ENCODE peak calls at places on chromosomes 16 and 17, in five cellular contexts. J is sigmoid colon; Y is left lobe of liver; Q is CD4-positive, alpha-beta T cell; M is T-cell. O is an unnamed sample.

GRCh38 chr17:76538941-76539340 is 903 bp upstream of the PRCD start:
- DNase-seq in J (no peak), Y (no peak), Q (no peak), M (no peak), O (no peak)

GRCh38 chr17:13428611-13429042 is 173.1 kb downstream of the HS3ST3A1 start:
- DNase-seq in J (no peak), Y (no peak), Q (no peak), M (no peak), O (no peak)

GRCh38 chr16:75385507-75386152 is 47.7 kb downstream of the CFDP1 start:
- DNase-seq in J (no peak), Y (no peak), Q (no peak), M (no peak), O (no peak)

GRCh38 chr17:64202683-64203430 is 60.2 kb downstream of the TEX2 start:
- DNase-seq in J (no peak), Y (no peak), Q (no peak), M (no peak), O (no peak)

GRCh38 chr17:83124871-83125514 is 45.6 kb downstream of the METRNL start:
- DNase-seq in J (peak; percentile 59), Y (no peak), Q (no peak), M (no peak), O (no peak)

GRCh38 chr16:7744546-7745294 is 412.1 kb downstream of the RBFOX1 start:
- DNase-seq in J (no peak), Y (no peak), Q (no peak), M (no peak), O (no peak)

GRCh38 chr17:72176902-72177660 is 56.3 kb downstream of the SOX9 start:
- DNase-seq in J (no peak), Y (no peak), Q (no peak), M (no peak), O (no peak)

GRCh38 chr16:70737377-70738082 is 51.7 kb upstream of the MTSS2 start:
- DNase-seq in J (peak; percentile 91), Y (peak; percentile 88), Q (peak; percentile 59), M (peak; percentile 47), O (peak; percentile 72)

GRCh38 chr16:58187092-58187491 is 10.8 kb downstream of the CSNK2A2 start:
- DNase-seq in J (no peak), Y (no peak), Q (no peak), M (no peak), O (no peak)

GRCh38 chr17:27496501-27496943 is 40.3 kb downstream of the KSR1 start:
- DNase-seq in J (no peak), Y (peak; percentile 77), Q (no peak), M (no peak), O (no peak)

GRCh38 chr16:802461-802860 is 1.9 kb upstream of the GNG13 start:
- DNase-seq in J (no peak), Y (no peak), Q (no peak), M (no peak), O (no peak)

GRCh38 chr16:57801856-57802634 is at the start of gene KIFC3:
- DNase-seq in J (peak; percentile 92), Y (peak; percentile 87), Q (peak; percentile 54), M (no peak), O (no peak)

GRCh38 chr17:67072885-67073284 is 28.5 kb downstream of the CACNG1 start:
- DNase-seq in J (no peak), Y (no peak), Q (no peak), M (no peak), O (no peak)

GRCh38 chr16:70691223-70692129 is 5.6 kb upstream of the MTSS2 start:
- DNase-seq in J (peak; percentile 97), Y (no peak), Q (no peak), M (no peak), O (no peak)

GRCh38 chr16:85279874-85280545 is 167.7 kb upstream of the CIBAR2 start:
- DNase-seq in J (peak; percentile 76), Y (no peak), Q (no peak), M (no peak), O (no peak)

GRCh38 chr16:23948949-23949392 is 113.2 kb downstream of the PRKCB start:
- DNase-seq in J (no peak), Y (no peak), Q (peak; percentile 63), M (peak; percentile 58), O (no peak)

GRCh38 chr16:10121496-10121895 is 60.7 kb downstream of the GRIN2A start:
- DNase-seq in J (no peak), Y (no peak), Q (no peak), M (no peak), O (no peak)

GRCh38 chr17:44922746-44923470 is 7.6 kb upstream of the GFAP start:
- DNase-seq in J (peak; percentile 39), Y (no peak), Q (no peak), M (no peak), O (no peak)

GRCh38 chr17:34580685-34581445 is 1.5 kb downstream of the TMEM132E start:
- DNase-seq in J (no peak), Y (no peak), Q (no peak), M (no peak), O (no peak)

GRCh38 chr17:50363217-50364060 is 9.5 kb downstream of the MRPL27 start:
- DNase-seq in J (peak; percentile 56), Y (no peak), Q (no peak), M (no peak), O (no peak)

GRCh38 chr17:49217651-49218413 is 7.3 kb downstream of the ABI3 start:
- DNase-seq in J (peak; percentile 75), Y (no peak), Q (peak; percentile 62), M (peak; percentile 45), O (no peak)

GRCh38 chr16:86663691-86664517 is 85.6 kb downstream of the FOXL1 start:
- DNase-seq in J (no peak), Y (no peak), Q (no peak), M (no peak), O (no peak)

GRCh38 chr17:80616705-80617104 is 72.1 kb downstream of the RPTOR start:
- DNase-seq in J (no peak), Y (no peak), Q (no peak), M (no peak), O (no peak)

GRCh38 chr17:66775881-66776400 is 59.0 kb upstream of the CACNG5 start:
- DNase-seq in J (no peak), Y (no peak), Q (no peak), M (no peak), O (no peak)

GRCh38 chr16:1183235-1183907 is 30.5 kb downstream of the CACNA1H start:
- DNase-seq in J (peak; percentile 90), Y (no peak), Q (no peak), M (no peak), O (no peak)

GRCh38 chr17:81018044-81018802 is 16.7 kb upstream of the BAIAP2 start:
- DNase-seq in J (peak; percentile 74), Y (peak; percentile 43), Q (peak; percentile 35), M (peak; percentile 35), O (no peak)